ENCODE peak calls at places on chromosomes 13 and 19, in eight cellular contexts. V is heart right ventricle; R is skeletal muscle cell; N is HFF-Myc; I is BJ; Q is stomach; J is Karpas-422; T is naive thymus-derived CD4-positive, alpha-beta T cell. O is an unnamed sample.
A peak's percentile ranks its signal among the peaks of the same experiment; 100 is the strongest.

GRCh38 chr13:98252931-98253470 is 75.9 kb upstream of the RNF113B start:
- DNase-seq in V (no peak), R (peak; percentile 57), N (peak; percentile 78), I (peak; percentile 31), Q (no peak), J (no peak), T (no peak), O (no peak)

GRCh38 chr13:96426160-96426559 is 336.3 kb downstream of the HS6ST3 start:
- DNase-seq in V (no peak), R (no peak), N (no peak), I (no peak), Q (no peak), J (no peak), T (no peak), O (no peak)

GRCh38 chr19:42512130-42512636 is 16.1 kb downstream of the CEACAM1 start:
- DNase-seq in V (no peak), R (no peak), N (no peak), I (no peak), Q (no peak), J (no peak), T (no peak), O (peak; percentile 41)

GRCh38 chr13:81957121-81957520 is 1616.2 kb upstream of the SPRY2 start:
- DNase-seq in V (no peak), R (no peak), N (no peak), I (no peak), Q (no peak), J (no peak), T (no peak), O (no peak)

GRCh38 chr19:17777840-17778620 is 16.9 kb upstream of the B3GNT3 start:
- DNase-seq in V (peak; percentile 54), R (no peak), N (no peak), I (no peak), Q (peak; percentile 79), J (peak; percentile 93), T (no peak), O (peak; percentile 78)

GRCh38 chr19:56301886-56302620 is 12.6 kb downstream of the ZSCAN5A start:
- DNase-seq in V (no peak), R (no peak), N (no peak), I (no peak), Q (no peak), J (no peak), T (no peak), O (no peak)

GRCh38 chr13:102373221-102373620 is 28.6 kb downstream of the FGF14 start:
- DNase-seq in V (no peak), R (no peak), N (no peak), I (no peak), Q (no peak), J (no peak), T (no peak), O (no peak)

GRCh38 chr19:55189424-55189823 is 9.3 kb upstream of the SYT5 start:
- DNase-seq in V (no peak), R (peak; percentile 94), N (peak; percentile 86), I (peak; percentile 83), Q (no peak), J (no peak), T (no peak), O (no peak)

GRCh38 chr19:16462757-16463250 is 9.0 kb downstream of the EPS15L1 start:
- DNase-seq in V (no peak), R (no peak), N (no peak), I (no peak), Q (peak; percentile 66), J (no peak), T (no peak), O (no peak)

GRCh38 chr13:32153056-32153455 is 121.5 kb downstream of the FRY start:
- DNase-seq in V (no peak), R (peak; percentile 63), N (peak; percentile 57), I (no peak), Q (no peak), J (no peak), T (no peak), O (no peak)

GRCh38 chr19:18905520-18906236 is 9.7 kb upstream of the CERS1 start:
- DNase-seq in V (no peak), R (no peak), N (no peak), I (no peak), Q (no peak), J (no peak), T (no peak), O (no peak)

GRCh38 chr19:16584825-16585801 is 12.9 kb upstream of the SLC35E1 start:
- DNase-seq in V (no peak), R (no peak), N (no peak), I (no peak), Q (no peak), J (no peak), T (no peak), O (peak; percentile 50)

GRCh38 chr19:10603084-10603872 is 16.2 kb upstream of the AP1M2 start:
- DNase-seq in V (peak; percentile 34), R (no peak), N (no peak), I (no peak), Q (peak; percentile 57), J (peak; percentile 92), T (peak; percentile 94), O (peak; percentile 90)
- H3K4me3 ChIP-seq in V (peak overlapping the region; percentile 100), R (peak overlapping the region; percentile 87), N (peak overlapping the region; percentile 70), I (peak overlapping the region; percentile 100), Q (peak overlapping the region; percentile 98), J (peak overlapping the region; percentile 76), T (peak overlapping the region; percentile 92), O (peak overlapping the region; percentile 98)

GRCh38 chr19:35089554-35089953 is 26.1 kb upstream of the FXYD3 start:
- DNase-seq in V (no peak), R (no peak), N (no peak), I (no peak), Q (no peak), J (no peak), T (no peak), O (no peak)

GRCh38 chr19:35090795-35091214 is 24.8 kb upstream of the FXYD3 start:
- DNase-seq in V (no peak), R (no peak), N (no peak), I (no peak), Q (peak; percentile 61), J (no peak), T (no peak), O (no peak)

GRCh38 chr19:35088514-35088913 is 27.1 kb upstream of the FXYD3 start:
- DNase-seq in V (no peak), R (peak; percentile 59), N (peak; percentile 75), I (peak; percentile 41), Q (no peak), J (no peak), T (no peak), O (no peak)

GRCh38 chr19:35087393-35087792 is 28.2 kb upstream of the FXYD3 start:
- DNase-seq in V (no peak), R (no peak), N (no peak), I (no peak), Q (no peak), J (no peak), T (no peak), O (no peak)

DNA sequence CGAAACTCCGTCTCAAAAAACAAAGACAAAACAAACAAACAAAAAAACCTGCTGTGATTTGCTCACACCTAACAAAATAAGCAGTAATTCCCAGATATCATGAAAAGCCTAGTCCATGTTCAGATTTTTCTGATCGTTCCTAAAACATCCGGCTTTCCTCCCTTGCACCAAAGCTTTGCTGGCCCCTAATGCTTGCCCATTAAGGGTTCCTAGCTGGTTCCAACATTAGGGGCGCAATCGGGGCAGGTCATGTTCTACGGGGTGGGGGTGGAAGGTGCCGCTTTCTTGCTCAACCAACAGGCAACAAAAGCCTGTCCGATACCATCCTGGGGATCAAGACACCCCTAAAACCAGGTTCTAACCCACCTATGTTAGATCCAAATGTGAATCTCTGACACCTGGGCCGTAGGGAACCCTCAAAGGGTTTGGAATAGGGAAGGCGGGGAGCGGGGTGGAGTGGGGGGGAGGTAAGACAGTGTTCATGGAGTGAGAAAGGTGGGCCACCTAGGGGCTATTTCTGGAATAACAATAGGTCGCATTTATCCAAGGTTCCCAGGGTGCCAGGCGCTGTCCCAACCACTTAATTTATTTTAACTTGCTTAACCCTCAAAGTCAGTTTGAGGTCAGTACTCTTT is 25.3 kb upstream of the FXYD3 start:
- DNase-seq in V (no peak), R (no peak), N (no peak), I (no peak), Q (peak; percentile 69), J (peak; percentile 84), T (peak; percentile 26), O (peak; percentile 58)
- H3K4me3 ChIP-seq in V (no peak overlapping the region), R (peak overlapping the region; percentile 22), N (no peak overlapping the region), I (no peak overlapping the region), Q (peak overlapping the region; percentile 16), J (peak overlapping the region; percentile 31), T (no peak overlapping the region), O (no peak overlapping the region)

GRCh38 chr19:51329411-51329810 is 12.5 kb downstream of the VSIG10L start:
- DNase-seq in V (no peak), R (no peak), N (no peak), I (no peak), Q (no peak), J (no peak), T (no peak), O (no peak)

GRCh38 chr19:51326216-51327065 is 15.0 kb downstream of the IGLON5 start:
- DNase-seq in V (no peak), R (no peak), N (no peak), I (no peak), Q (no peak), J (no peak), T (no peak), O (no peak)

GRCh38 chr19:51330366-51330765 is 11.6 kb downstream of the VSIG10L start:
- DNase-seq in V (no peak), R (no peak), N (no peak), I (no peak), Q (no peak), J (no peak), T (no peak), O (no peak)

GRCh38 chr19:51325161-51325979 is 13.9 kb downstream of the IGLON5 start:
- DNase-seq in V (no peak), R (no peak), N (no peak), I (no peak), Q (no peak), J (peak; percentile 55), T (no peak), O (no peak)

DNA sequence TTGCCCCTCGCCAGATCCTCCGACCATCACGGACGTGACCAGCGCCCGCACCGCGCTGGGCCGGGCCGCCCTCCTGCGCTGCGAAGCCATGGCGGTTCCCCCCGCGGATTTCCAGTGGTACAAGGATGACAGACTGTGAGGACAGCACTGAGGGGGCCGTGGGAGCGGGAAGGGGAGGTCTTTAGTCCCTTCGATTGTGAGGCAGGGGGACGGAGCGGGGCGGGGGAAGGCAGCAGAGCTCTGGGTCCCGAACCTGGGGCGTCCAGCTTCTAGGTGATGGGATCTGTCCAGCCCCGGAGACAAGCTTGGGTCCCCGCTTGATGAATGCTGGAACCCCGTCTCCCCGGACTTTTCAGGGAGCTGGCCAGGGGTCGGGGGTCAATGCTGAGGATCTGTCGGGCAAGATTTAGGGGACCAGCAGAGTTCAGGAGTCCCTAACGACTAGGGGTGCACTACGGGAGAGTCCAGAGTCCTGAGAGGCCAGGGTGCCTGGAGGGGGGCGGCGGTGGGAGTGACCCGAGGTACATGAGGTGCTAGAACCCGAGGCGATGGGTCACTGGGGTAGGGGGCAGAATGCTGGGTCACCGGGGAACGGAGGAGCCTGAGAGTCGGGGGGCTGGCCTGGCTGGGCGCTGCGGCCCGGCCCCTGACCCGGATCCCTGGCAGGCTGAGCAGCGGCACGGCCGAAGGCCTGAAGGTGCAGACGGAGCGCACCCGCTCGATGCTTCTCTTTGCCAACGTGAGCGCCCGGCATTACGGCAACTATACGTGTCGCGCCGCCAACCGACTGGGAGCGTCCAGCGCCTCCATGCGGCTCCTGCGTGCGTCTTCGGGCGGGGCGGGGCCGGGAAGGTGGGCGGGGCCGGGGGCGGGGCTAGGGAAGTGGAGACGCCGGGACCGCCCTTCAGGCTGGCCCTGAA is 14.6 kb downstream of the VSIG10L start:
- DNase-seq in V (peak; percentile 40), R (no peak), N (no peak), I (no peak), Q (peak; percentile 28), J (no peak), T (no peak), O (peak; percentile 63)
- H3K4me3 ChIP-seq in V (peak overlapping the region; percentile 16), R (peak overlapping the region; percentile 32), N (no peak overlapping the region), I (no peak overlapping the region), Q (no peak overlapping the region), J (no peak overlapping the region), T (no peak overlapping the region), O (no peak overlapping the region)

GRCh38 chr19:6103217-6103644 is 7.1 kb downstream of the RFX2 start:
- DNase-seq in V (peak; percentile 61), R (peak; percentile 58), N (no peak), I (peak; percentile 75), Q (peak; percentile 85), J (no peak), T (no peak), O (no peak)
- H3K4me3 ChIP-seq in V (no peak overlapping the region), R (no peak overlapping the region), N (no peak overlapping the region), I (no peak overlapping the region), Q (no peak overlapping the region), J (no peak overlapping the region), T (no peak overlapping the region), O (no peak overlapping the region)

O was measured in GM12865.